ENCODE peak calls at places on chromosomes 4 and X, in five cellular contexts. Y is body of pancreas, K is C1 segment of cervical spinal cord, H is lower leg skin, F is GM23248. E is an unnamed sample.

GRCh38 chr4:536351-536972 is 37.5 kb downstream of the PIGG start:
- DNase-seq in Y (no peak), K (no peak), H (peak), F (no peak), E (no peak)

GRCh38 chr4:76212301-76212700 is 1.3 kb downstream of the SCARB2 start:
- DNase-seq in Y (no peak), K (no peak), H (no peak), F (peak), E (no peak)

GRCh38 chr4:40032785-40033184 is 23.9 kb upstream of the N4BP2 start:
- DNase-seq in Y (no peak), K (no peak), H (no peak), F (no peak), E (no peak)

GRCh38 chrX:118595501-118596042 is 100.0 kb downstream of the DOCK11 start:
- DNase-seq in Y (no peak), K (no peak), H (no peak), F (no peak), E (no peak)

GRCh38 chrX:149003863-149004660 is 501.0 kb downstream of the IDS start:
- DNase-seq in Y (no peak), K (no peak), H (no peak), F (no peak), E (no peak)

GRCh38 chrX:136497556-136498048 is at the start of gene HTATSF1:
- DNase-seq in Y (no peak), K (no peak), H (peak), F (no peak), E (no peak)

GRCh38 chrX:19024366-19024765 is 40.5 kb upstream of the PHKA2 start:
- DNase-seq in Y (no peak), K (no peak), H (no peak), F (no peak), E (no peak)

GRCh38 chr4:31084806-31085416 is 364.7 kb downstream of the PCDH7 start:
- DNase-seq in Y (no peak), K (no peak), H (no peak), F (no peak), E (no peak)

GRCh38 chrX:100409316-100410082 is 574 bp downstream of the PCDH19 start:
- DNase-seq in Y (no peak), K (no peak), H (no peak), F (no peak), E (no peak)

GRCh38 chrX:39946822-39947221 is 150.9 kb downstream of the BCOR start:
- DNase-seq in Y (no peak), K (no peak), H (no peak), F (peak), E (no peak)

GRCh38 chrX:50712777-50713176 is 101.2 kb downstream of the SHROOM4 start:
- DNase-seq in Y (no peak), K (no peak), H (no peak), F (no peak), E (no peak)

E was measured in glomerular endothelial cell.